ENCODE peak calls at places on chromosomes 12 and 14, in six cellular contexts. D is T-helper 17 cell, C is endodermal cell, Z is HFFc6, N is SW480, A is AG04450. W is an unnamed sample.

GRCh38 chr14:94780536-94781404 is 10.9 kb upstream of the GSC start:
- DNase-seq in D (no peak), C (peak), Z (no peak), N (no peak), A (no peak), W (no peak)

GRCh38 chr14:90508073-90508472 is 111.2 kb downstream of the CALM1 start:
- DNase-seq in D (no peak), C (no peak), Z (no peak), N (no peak), A (no peak), W (no peak)

GRCh38 chr12:27635349-27635972 is 60.8 kb upstream of the REP15 start:
- DNase-seq in D (no peak), C (no peak), Z (peak), N (peak), A (no peak), W (peak)

GRCh38 chr14:65230287-65230728 is 128.0 kb upstream of the MAX start:
- DNase-seq in D (no peak), C (no peak), Z (peak), N (peak), A (no peak), W (no peak)

GRCh38 chr12:11879306-11879705 is 191.4 kb upstream of the BCL2L14 start:
- DNase-seq in D (no peak), C (no peak), Z (no peak), N (peak), A (peak), W (no peak)

GRCh38 chr14:23365353-23366162 is 586 bp upstream of the EFS start:
- DNase-seq in D (no peak), C (peak), Z (no peak), N (no peak), A (no peak), W (peak)

GRCh38 chr14:103353391-103353790 is 19.4 kb downstream of the EIF5 start:
- DNase-seq in D (no peak), C (no peak), Z (no peak), N (peak), A (no peak), W (no peak)

GRCh38 chr14:66619952-66620351 is 112.0 kb downstream of the GPHN start:
- DNase-seq in D (no peak), C (no peak), Z (no peak), N (no peak), A (no peak), W (no peak)

GRCh38 chr12:54917001-54917488 is 62.7 kb downstream of the MUCL1 start:
- DNase-seq in D (no peak), C (no peak), Z (no peak), N (no peak), A (no peak), W (no peak)

GRCh38 chr14:23089498-23090253 is 5.3 kb downstream of the ACIN1 start:
- DNase-seq in D (no peak), C (no peak), Z (no peak), N (no peak), A (no peak), W (no peak)

GRCh38 chr12:6114476-6114870 is 10.0 kb downstream of the VWF start:
- DNase-seq in D (no peak), C (peak), Z (no peak), N (no peak), A (no peak), W (no peak)

GRCh38 chr14:60250318-60251035 is 1.5 kb downstream of the PPM1A start:
- DNase-seq in D (no peak), C (no peak), Z (no peak), N (peak), A (no peak), W (no peak)

GRCh38 chr12:111673503-111673902 is 12.3 kb downstream of the BRAP start:
- DNase-seq in D (no peak), C (no peak), Z (peak), N (no peak), A (no peak), W (peak)

GRCh38 chr12:76623929-76624328 is 64.4 kb upstream of the OSBPL8 start:
- DNase-seq in D (no peak), C (no peak), Z (peak), N (no peak), A (no peak), W (no peak)

GRCh38 chr12:58408516-58408915 is 467.1 kb downstream of the ATP23 start:
- DNase-seq in D (no peak), C (no peak), Z (peak), N (no peak), A (no peak), W (no peak)

GRCh38 chr12:53564276-53564675 is 57.0 kb upstream of the NPFF start:
- DNase-seq in D (no peak), C (no peak), Z (no peak), N (no peak), A (no peak), W (no peak)

GRCh38 chr12:88574278-88574677 is 6.0 kb downstream of the KITLG start:
- DNase-seq in D (no peak), C (no peak), Z (no peak), N (no peak), A (no peak), W (no peak)

GRCh38 chr14:98181768-98182167 is 1090.2 kb downstream of the BCL11B start:
- DNase-seq in D (no peak), C (no peak), Z (no peak), N (no peak), A (no peak), W (no peak)

GRCh38 chr14:24411468-24412454 is 13.0 kb downstream of the NYNRIN start:
- DNase-seq in D (no peak), C (peak), Z (peak), N (peak), A (no peak), W (peak)